ENCODE peak calls at places on chromosomes 1 and 21, in seven cellular contexts. G, V, X, Z, Y, D and N are unnamed samples.

GRCh38 chr1:68104155-68104554 is 53.7 kb upstream of the DIRAS3 start:
- DNase-seq in Y (peak; percentile 19), X (peak; percentile 83), V (no peak), Z (no peak), G (no peak), D (no peak), N (no peak)

GRCh38 chr1:33377013-33377412 is 53.9 kb downstream of the PHC2 start:
- DNase-seq in G (no peak), D (no peak), Y (no peak), Z (no peak), X (no peak), V (no peak), N (no peak)

GRCh38 chr1:153547560-153548551 is 1.2 kb downstream of the S100A3 start:
- DNase-seq in Y (no peak), Z (no peak), X (no peak), V (no peak), D (no peak), G (no peak), N (no peak)

GRCh38 chr1:186244825-186245224 is 130.2 kb downstream of the TPR start:
- DNase-seq in G (peak; percentile 58), D (no peak), Z (no peak), Y (no peak), X (no peak), V (no peak), N (no peak)

GRCh38 chr1:230204852-230205251 is 137.8 kb downstream of the GALNT2 start:
- DNase-seq in X (no peak), Z (no peak), D (no peak), G (no peak), V (no peak), Y (no peak), N (no peak)

GRCh38 chr1:98017184-98017583 is 96.3 kb upstream of the DPYD start:
- DNase-seq in Y (no peak), D (no peak), V (no peak), X (no peak), G (no peak), Z (no peak), N (no peak)

GRCh38 chr1:21294266-21295058 is 4.2 kb upstream of the ECE1 start:
- DNase-seq in G (no peak), Y (no peak), V (no peak), Z (no peak), D (no peak), X (no peak), N (no peak)

GRCh38 chr21:38817371-38818335 is 11.9 kb downstream of the ETS2 start:
- DNase-seq in D (no peak), Z (no peak), Y (peak; percentile 76), X (peak; percentile 89), V (no peak), G (no peak), N (peak; percentile 40)

GRCh38 chr1:19096036-19096833 is 113.8 kb downstream of the UBR4 start:
- DNase-seq in V (peak; percentile 28), D (no peak), Z (peak; percentile 44), X (peak; percentile 24), Y (peak; percentile 36), G (no peak), N (no peak)

GRCh38 chr1:36843027-36843426 is 191.3 kb downstream of the GRIK3 start:
- DNase-seq in X (no peak), V (no peak), D (no peak), Y (no peak), Z (no peak), G (no peak), N (no peak)

GRCh38 chr21:31573217-31573616 is 86.3 kb upstream of the SOD1 start:
- DNase-seq in Z (no peak), V (no peak), D (no peak), G (no peak), Y (no peak), X (no peak), N (no peak)

GRCh38 chr1:176617881-176618280 is 154.9 kb downstream of the PAPPA2 start:
- DNase-seq in V (no peak), Y (no peak), D (no peak), Z (no peak), X (no peak), G (no peak), N (no peak)

GRCh38 chr1:188762344-188762743 is 1715.3 kb downstream of the BRINP3 start:
- DNase-seq in X (no peak), G (no peak), Z (no peak), Y (no peak), V (no peak), D (no peak), N (no peak)

GRCh38 chr1:51833700-51834099 is 44.8 kb downstream of the NRDC start:
- DNase-seq in X (no peak), V (no peak), D (no peak), Y (no peak), G (no peak), Z (no peak), N (no peak)

GRCh38 chr1:15946546-15947381 is 29.1 kb downstream of the ZBTB17 start:
- DNase-seq in D (no peak), X (no peak), G (no peak), Z (no peak), Y (no peak), V (no peak), N (no peak)